ENCODE peak calls at places on chromosomes 16 and 17, in four cellular contexts. S is heart left ventricle, F is astrocyte, H is Peyer's patch. R is an unnamed sample.

GRCh38 chr17:9021985-9022552 is 759 bp downstream of the NTN1 start:
- DNase-seq in F (peak), H (no peak), S (peak), R (no peak)

GRCh38 chr17:29621751-29622194 is 939 bp downstream of the CORO6 start:
- DNase-seq in S (no peak), H (no peak), F (no peak), R (no peak)

GRCh38 chr17:48646183-48647102 is 20.3 kb upstream of the HOXB9 start:
- DNase-seq in F (no peak), S (no peak), H (peak), R (no peak)

GRCh38 chr17:41835214-41835799 is 725 bp downstream of the NT5C3B start:
- DNase-seq in S (no peak), F (no peak), H (no peak), R (no peak)

GRCh38 chr16:51538707-51539604 is 387.9 kb upstream of the SALL1 start:
- DNase-seq in F (peak), S (peak), H (no peak), R (peak)

GRCh38 chr16:67871256-67871655 is 1.6 kb upstream of the EDC4 start:
- DNase-seq in F (no peak), H (no peak), S (no peak), R (no peak)

GRCh38 chr17:73430848-73431247 is 119.0 kb upstream of the CDC42EP4 start:
- DNase-seq in F (peak), H (no peak), S (peak), R (peak)

GRCh38 chr17:28717578-28718316 is at the start of gene RAB34:
- DNase-seq in S (peak), H (peak), F (peak), R (peak)

GRCh38 chr16:56859636-56860035 is 5.4 kb upstream of the SLC12A3 start:
- DNase-seq in F (no peak), H (no peak), S (no peak), R (no peak)

GRCh38 chr17:10600551-10600950 is 51.1 kb upstream of the MYH2 start:
- DNase-seq in S (no peak), H (no peak), F (no peak), R (no peak)

DNA sequence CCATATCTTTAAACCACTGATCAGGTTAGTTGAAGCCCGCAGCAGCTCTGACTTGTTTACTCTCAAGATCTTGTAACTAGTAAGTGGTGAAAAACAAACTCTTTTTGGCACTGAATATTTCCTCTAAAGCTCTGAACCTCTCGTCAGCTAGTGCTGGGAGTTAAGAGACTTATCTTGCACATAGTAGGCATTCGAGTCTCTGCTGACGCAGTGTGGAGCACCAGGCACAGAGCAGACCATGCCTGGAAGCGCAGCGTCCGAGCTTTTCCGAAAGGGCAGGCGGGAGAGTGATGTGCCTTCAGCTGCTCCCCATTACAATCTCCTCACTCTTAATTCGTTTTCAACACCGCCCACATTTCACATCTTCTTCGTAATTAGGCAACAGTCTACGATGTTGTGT is 63.0 kb downstream of the SMG6 start:
- DNase-seq in F (no peak), S (peak), H (no peak), R (no peak)
- H3K27ac ChIP-seq in F (peak), S (peak), H (peak), R (peak)

GRCh38 chr16:66525396-66526180 is 24.3 kb downstream of the TK2 start:
- DNase-seq in H (no peak), F (peak), S (no peak), R (no peak)
- H3K27ac ChIP-seq in H (no peak), F (peak), S (no peak), R (no peak)

DNA sequence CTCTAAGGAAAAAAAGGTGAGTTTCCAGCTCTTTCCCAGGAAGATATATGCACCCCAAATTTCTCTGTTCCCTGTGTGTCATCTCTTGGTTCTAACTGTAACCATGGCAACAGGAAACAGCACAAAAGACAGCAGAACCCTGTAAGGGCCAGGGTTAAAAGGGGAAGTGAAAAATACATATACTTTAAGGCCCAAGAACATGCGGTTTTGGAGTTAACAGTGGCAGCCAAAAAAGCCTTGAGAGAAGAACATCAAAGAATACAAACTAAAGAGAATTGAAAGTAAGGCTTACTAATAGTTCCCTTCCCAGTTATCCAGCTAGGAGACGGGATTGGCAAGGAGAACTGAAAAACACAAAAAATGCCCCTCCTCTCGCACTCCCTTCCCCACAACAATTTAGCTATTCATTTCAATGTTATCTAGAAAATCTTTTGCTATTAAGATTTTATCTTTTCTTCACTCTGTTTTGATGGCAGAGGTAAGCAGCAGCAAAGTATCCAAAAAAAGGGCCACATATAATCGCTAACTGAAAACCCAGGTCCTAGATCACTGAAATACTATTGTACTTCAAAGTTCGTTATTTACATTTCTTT is 1.5 kb downstream of the SPOP start:
- DNase-seq in S (no peak), H (no peak), F (no peak), R (peak)
- H3K27ac ChIP-seq in S (no peak), H (peak), F (peak), R (peak)

DNA sequence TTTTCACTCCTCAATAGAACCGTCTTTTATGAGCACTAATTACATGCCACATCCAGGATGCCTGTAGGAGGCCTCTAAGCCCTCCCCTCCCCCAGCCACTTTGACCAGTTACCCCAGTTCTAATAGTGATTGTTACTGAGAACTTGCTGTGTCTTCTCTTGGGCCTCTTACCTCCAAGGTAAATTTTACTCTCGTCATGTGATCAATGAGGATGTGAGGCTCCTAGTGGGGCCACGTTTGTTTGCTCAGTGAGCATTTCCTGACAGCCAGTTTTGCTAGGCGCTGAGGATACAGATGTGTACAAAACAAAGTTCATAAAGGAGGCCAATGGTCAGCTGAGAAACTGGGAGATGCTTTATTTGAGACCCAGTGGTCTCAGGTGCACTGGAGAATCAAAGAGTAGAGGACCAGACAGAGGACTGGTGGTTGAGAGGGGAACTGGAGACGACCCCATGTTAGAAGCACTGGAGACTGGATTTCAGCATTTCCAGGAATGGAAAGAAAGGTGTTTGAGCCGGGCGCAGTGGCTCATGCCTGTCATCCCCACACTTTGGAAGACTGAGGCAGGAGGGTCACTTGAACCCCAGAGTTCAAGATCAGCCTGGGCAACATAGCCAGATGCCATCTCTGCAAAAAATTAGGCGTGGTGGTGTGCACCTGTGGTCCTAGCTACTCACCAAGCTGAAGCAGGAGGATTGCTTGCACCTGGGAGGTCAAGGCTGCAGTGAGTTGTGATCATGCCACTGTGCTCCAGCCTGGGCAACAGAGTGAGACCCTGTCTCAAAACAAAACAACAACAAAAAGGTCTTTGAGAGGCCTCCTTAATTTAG is 2.6 kb downstream of the ATP2C2 start:
- DNase-seq in F (no peak), H (no peak), S (no peak), R (no peak)
- H3K27ac ChIP-seq in F (no peak), H (peak), S (no peak), R (no peak)

GRCh38 chr17:50205111-50205821 is 3.8 kb upstream of the COL1A1 start:
- DNase-seq in H (peak), F (peak), S (peak), R (no peak)
- H3K27ac ChIP-seq in H (no peak), F (peak), S (peak), R (peak)

DNA sequence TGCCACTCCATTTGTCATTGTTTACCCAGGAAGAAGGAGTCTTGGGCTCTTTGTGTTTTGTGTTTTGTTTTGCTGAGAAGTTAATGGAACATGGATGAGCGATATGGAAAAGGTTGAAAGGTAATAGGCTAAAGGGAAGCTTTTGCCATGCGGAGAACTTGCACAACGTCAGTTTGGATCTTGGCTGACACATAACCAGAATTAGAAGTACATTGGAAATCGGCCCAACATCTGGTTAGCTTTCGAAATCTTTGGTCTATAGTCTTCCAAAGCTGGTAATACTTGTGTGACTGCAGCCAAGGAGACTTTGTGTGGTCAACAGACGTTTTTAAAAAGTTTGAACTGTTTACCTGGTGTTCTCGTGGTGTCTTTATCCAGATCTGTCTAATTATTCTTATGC is 89.6 kb downstream of the CLEC16A start:
- DNase-seq in H (no peak), F (peak), S (no peak), R (no peak)
- H3K27ac ChIP-seq in H (peak), F (no peak), S (peak), R (no peak)

GRCh38 chr16:48235058-48235555 is 9.0 kb upstream of the LONP2 start:
- DNase-seq in F (no peak), S (no peak), H (no peak), R (no peak)

GRCh38 chr16:48234630-48235029 is 9.5 kb upstream of the LONP2 start:
- DNase-seq in S (no peak), H (no peak), F (no peak), R (no peak)

GRCh38 chr16:48236286-48236685 is 7.8 kb upstream of the LONP2 start:
- DNase-seq in H (no peak), F (no peak), S (no peak), R (no peak)

GRCh38 chr16:48232459-48233040 is 11.6 kb upstream of the LONP2 start:
- DNase-seq in H (no peak), F (no peak), S (no peak), R (no peak)

DNA sequence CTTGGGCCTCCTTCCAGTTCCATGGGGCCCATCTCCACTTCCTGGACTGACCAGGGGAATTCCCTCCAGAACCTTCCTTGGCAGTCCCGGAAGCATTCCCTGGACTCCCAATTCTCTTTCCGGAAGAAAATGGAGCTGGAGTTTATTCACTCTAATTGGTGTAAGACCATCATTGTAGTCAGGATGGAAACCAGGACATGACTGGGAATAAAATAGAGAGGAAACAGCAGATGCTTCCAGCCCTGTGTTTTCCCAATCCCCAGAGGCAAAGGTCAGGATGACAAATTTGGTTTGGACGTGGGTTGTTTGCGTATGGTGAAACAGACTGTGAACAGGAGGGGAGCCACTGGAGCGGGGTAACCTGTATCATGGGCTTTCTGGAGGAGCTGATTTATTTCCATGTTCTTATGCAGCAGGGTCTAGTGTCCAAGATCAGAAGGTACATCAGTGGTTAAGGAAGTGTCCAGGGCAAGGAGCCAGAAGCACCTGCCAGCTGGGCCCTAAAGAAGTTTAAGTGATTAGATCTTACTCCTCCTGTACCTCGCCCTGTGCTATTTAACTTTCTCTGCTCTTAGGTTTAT is 8.5 kb upstream of the LONP2 start:
- DNase-seq in S (no peak), F (no peak), H (no peak), R (no peak)
- H3K27ac ChIP-seq in S (no peak), F (no peak), H (no peak), R (no peak)

GRCh38 chr16:11852092-11852809 is 909 bp upstream of the RSL1D1 start:
- DNase-seq in S (no peak), F (peak), H (no peak), R (no peak)
- H3K27ac ChIP-seq in S (peak), F (peak), H (peak), R (no peak)

DNA sequence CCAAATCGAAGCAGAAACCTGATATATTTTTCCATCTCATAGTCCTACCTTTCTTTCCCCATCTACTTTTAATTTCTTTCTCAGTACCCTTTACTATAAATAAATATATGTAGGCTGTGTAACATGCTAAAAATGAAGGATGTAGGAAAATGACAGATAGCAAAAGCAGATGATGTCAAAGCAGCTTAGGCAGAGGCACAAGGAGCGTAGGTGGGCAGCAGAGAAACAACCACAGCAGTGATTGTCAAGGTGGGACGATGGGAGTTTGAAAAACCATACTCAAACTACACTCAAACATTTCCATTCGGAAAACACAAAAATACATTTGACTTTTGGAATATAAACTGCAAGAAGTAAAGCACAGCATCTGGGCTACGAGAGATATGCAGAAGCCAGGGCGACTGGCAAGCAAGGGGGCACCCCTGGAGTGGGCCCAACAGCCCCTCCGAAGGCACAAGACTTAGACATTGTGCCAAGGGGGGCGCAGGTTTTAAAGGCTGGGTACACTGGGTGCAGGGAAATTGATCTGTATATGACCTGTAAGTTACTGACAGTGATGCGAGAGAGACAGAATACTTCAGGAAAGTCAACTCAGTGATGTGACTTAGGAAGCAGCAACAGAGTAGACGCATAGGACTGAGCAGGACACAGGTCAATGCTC is 31.1 kb downstream of the SNN start:
- DNase-seq in F (no peak), H (no peak), S (no peak), R (no peak)
- H3K27ac ChIP-seq in F (no peak), H (no peak), S (no peak), R (no peak)

GRCh38 chr17:43545383-43545632 is 832 bp downstream of the ETV4 start:
- DNase-seq in F (peak), S (no peak), H (peak), R (no peak)

GRCh38 chr17:43546317-43547188 is at the start of gene ETV4:
- DNase-seq in H (peak), S (peak), F (peak), R (peak)

GRCh38 chr17:43547659-43548256 is 1.6 kb upstream of the ETV4 start:
- DNase-seq in H (no peak), S (no peak), F (no peak), R (no peak)

GRCh38 chr17:43548689-43549379 is 2.7 kb upstream of the ETV4 start:
- DNase-seq in F (no peak), H (no peak), S (no peak), R (no peak)

DNA sequence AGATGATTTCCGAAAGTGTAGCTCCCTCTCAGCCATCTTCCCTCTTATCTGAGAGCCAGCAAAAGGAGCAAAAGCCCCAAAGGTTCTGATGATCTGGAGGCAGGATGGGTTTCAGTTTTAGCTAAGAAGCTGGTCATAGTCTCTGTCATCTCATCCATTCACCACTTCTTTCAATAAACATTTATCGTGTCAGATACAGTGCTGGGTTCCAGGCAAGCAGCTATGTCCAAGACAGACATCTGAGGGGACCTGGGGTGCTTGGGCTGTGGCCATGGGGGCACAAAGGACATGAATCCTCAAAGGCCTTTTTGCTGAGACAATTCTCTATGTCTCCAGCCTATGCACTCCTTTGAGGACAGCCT is 1.0 kb upstream of the ETV4 start:
- DNase-seq in F (no peak), H (no peak), S (no peak), R (no peak)
- H3K27ac ChIP-seq in F (no peak), H (no peak), S (no peak), R (no peak)